ENCODE peak calls at places on chromosomes 5 and 9, in six cellular contexts. One of them, this sample, is unnamed.

GRCh38 chr5:132215329-132215728 is 12.3 kb downstream of the P4HA2 start:
- DNase-seq in GM19239: no peak
- DNase-seq in effector CD4-positive, alpha-beta T cell: no peak
- DNase-seq in activated T-cell treated with anti-CD3 and anti-CD28 coated beads for 4 hours: no peak
- DNase-seq in activated CD4-positive, CD25-positive, alpha-beta regulatory T cell: no peak
- DNase-seq in CD4-positive, alpha-beta T cell: no peak
- DNase-seq in this sample: peak; percentile 95

GRCh38 chr9:90344013-90344412 is 298.6 kb downstream of the DIRAS2 start:
- DNase-seq in GM19239: no peak
- DNase-seq in CD4-positive, alpha-beta T cell: no peak
- DNase-seq in activated T-cell treated with anti-CD3 and anti-CD28 coated beads for 4 hours: no peak
- DNase-seq in activated CD4-positive, CD25-positive, alpha-beta regulatory T cell: no peak
- DNase-seq in effector CD4-positive, alpha-beta T cell: no peak
- DNase-seq in this sample: no peak

GRCh38 chr9:92964607-92964975 is 17.3 kb downstream of the FGD3 start:
- DNase-seq in effector CD4-positive, alpha-beta T cell: no peak
- DNase-seq in activated CD4-positive, CD25-positive, alpha-beta regulatory T cell: no peak
- DNase-seq in CD4-positive, alpha-beta T cell: no peak
- DNase-seq in GM19239: no peak
- DNase-seq in activated T-cell treated with anti-CD3 and anti-CD28 coated beads for 4 hours: no peak
- DNase-seq in this sample: peak; percentile 59

GRCh38 chr5:157006262-157006661 is 43.2 kb upstream of the TIMD4 start:
- DNase-seq in activated T-cell treated with anti-CD3 and anti-CD28 coated beads for 4 hours: no peak
- DNase-seq in GM19239: no peak
- DNase-seq in CD4-positive, alpha-beta T cell: no peak
- DNase-seq in effector CD4-positive, alpha-beta T cell: no peak
- DNase-seq in activated CD4-positive, CD25-positive, alpha-beta regulatory T cell: no peak
- DNase-seq in this sample: no peak

GRCh38 chr9:2351324-2351723 is 270.3 kb upstream of the VLDLR start:
- DNase-seq in activated CD4-positive, CD25-positive, alpha-beta regulatory T cell: no peak
- DNase-seq in GM19239: no peak
- DNase-seq in activated T-cell treated with anti-CD3 and anti-CD28 coated beads for 4 hours: no peak
- DNase-seq in CD4-positive, alpha-beta T cell: no peak
- DNase-seq in effector CD4-positive, alpha-beta T cell: no peak
- DNase-seq in this sample: no peak

GRCh38 chr5:180519098-180519497 is 24.9 kb downstream of the CNOT6 start:
- DNase-seq in activated CD4-positive, CD25-positive, alpha-beta regulatory T cell: no peak
- DNase-seq in GM19239: no peak
- DNase-seq in effector CD4-positive, alpha-beta T cell: no peak
- DNase-seq in CD4-positive, alpha-beta T cell: no peak
- DNase-seq in activated T-cell treated with anti-CD3 and anti-CD28 coated beads for 4 hours: no peak
- DNase-seq in this sample: no peak

GRCh38 chr5:16808936-16809815 is 126.9 kb downstream of the MYO10 start:
- DNase-seq in CD4-positive, alpha-beta T cell: no peak
- DNase-seq in activated CD4-positive, CD25-positive, alpha-beta regulatory T cell: no peak
- DNase-seq in GM19239: no peak
- DNase-seq in effector CD4-positive, alpha-beta T cell: no peak
- DNase-seq in activated T-cell treated with anti-CD3 and anti-CD28 coated beads for 4 hours: no peak
- DNase-seq in this sample: no peak

GRCh38 chr9:124855944-124856773 is 2.9 kb downstream of the WDR38 start:
- DNase-seq in CD4-positive, alpha-beta T cell: no peak
- DNase-seq in activated CD4-positive, CD25-positive, alpha-beta regulatory T cell: no peak
- DNase-seq in GM19239: no peak
- DNase-seq in activated T-cell treated with anti-CD3 and anti-CD28 coated beads for 4 hours: no peak
- DNase-seq in effector CD4-positive, alpha-beta T cell: no peak
- DNase-seq in this sample: no peak

This sample was measured in Right ventricle myocardium inferior.